ENCODE peak calls at places on chromosomes 2 and 18, in ten cellular contexts. I is NCI-H1105 treated with DMSO at 0.1 percent for 48 hours; F is chondrocyte; B is NCI-H1092 treated with DMSO at 0.1 percent for 48 hours; D is caudate nucleus; Y is activated naive CD4-positive, alpha-beta T cell treated with Interleukin-2 at 50 U/mL for 16 hours; W is head of caudate nucleus; G is A673; C is neural progenitor cell; R is pancreas. O is an unnamed sample.

GRCh38 chr2:207825958-207826330 is 56.2 kb upstream of the FZD5 start:
- DNase-seq in I (no peak), F (no peak), B (peak; percentile 13), D (no peak), Y (no peak), W (peak; percentile 35), G (no peak), C (no peak), R (no peak), O (no peak)

GRCh38 chr2:208607694-208608093 is 201.1 kb downstream of the PTH2R start:
- DNase-seq in I (peak; percentile 66), F (no peak), B (peak; percentile 72), D (no peak), Y (no peak), W (no peak), G (no peak), C (no peak), R (no peak), O (peak; percentile 33)

GRCh38 chr2:216195565-216195978 is 86.4 kb downstream of the XRCC5 start:
- DNase-seq in I (no peak), F (no peak), B (no peak), D (no peak), Y (peak; percentile 8), W (no peak), G (peak; percentile 15), C (no peak), R (no peak), O (no peak)

GRCh38 chr18:78948707-78949106 is 30.9 kb upstream of the SALL3 start:
- DNase-seq in I (no peak), F (no peak), B (no peak), D (no peak), Y (no peak), W (no peak), G (no peak), C (no peak), R (no peak), O (no peak)

GRCh38 chr2:132670104-132670960 is at the start of gene LYPD1:
- DNase-seq in I (peak; percentile 50), F (no peak), B (peak; percentile 37), D (peak; percentile 54), Y (no peak), W (peak; percentile 56), G (peak; percentile 67), C (peak; percentile 47), R (peak; percentile 42), O (peak; percentile 64)

GRCh38 chr2:239587836-239588235 is 187.0 kb upstream of the HDAC4 start:
- DNase-seq in I (no peak), F (no peak), B (no peak), D (no peak), Y (no peak), W (no peak), G (no peak), C (no peak), R (no peak), O (no peak)

GRCh38 chr2:156124458-156124857 is 208.1 kb downstream of the NR4A2 start:
- DNase-seq in I (no peak), F (no peak), B (no peak), D (no peak), Y (no peak), W (no peak), G (no peak), C (no peak), R (no peak), O (no peak)

GRCh38 chr2:44941551-44942234 is at the start of gene SIX3:
- DNase-seq in I (no peak), F (peak; percentile 60), B (peak; percentile 67), D (peak; percentile 55), Y (peak; percentile 40), W (peak; percentile 83), G (peak; percentile 72), C (peak; percentile 95), R (no peak), O (peak; percentile 64)

GRCh38 chr2:100213595-100213994 is 71.2 kb upstream of the AFF3 start:
- DNase-seq in I (no peak), F (no peak), B (no peak), D (no peak), Y (no peak), W (no peak), G (no peak), C (no peak), R (no peak), O (no peak)

GRCh38 chr18:37516361-37516853 is 49.2 kb downstream of the CELF4 start:
- DNase-seq in I (no peak), F (no peak), B (no peak), D (no peak), Y (no peak), W (no peak), G (no peak), C (no peak), R (no peak), O (no peak)

GRCh38 chr2:9189901-9190300 is 16.7 kb upstream of the ASAP2 start:
- DNase-seq in I (no peak), F (no peak), B (no peak), D (no peak), Y (no peak), W (no peak), G (no peak), C (no peak), R (no peak), O (no peak)

GRCh38 chr18:46160050-46160798 is 56.0 kb downstream of the HAUS1 start:
- DNase-seq in I (no peak), F (no peak), B (no peak), D (no peak), Y (no peak), W (no peak), G (no peak), C (no peak), R (no peak), O (peak; percentile 26)

GRCh38 chr2:12052771-12053170 is 306.3 kb downstream of the LPIN1 start:
- DNase-seq in I (no peak), F (no peak), B (no peak), D (no peak), Y (no peak), W (no peak), G (no peak), C (no peak), R (no peak), O (no peak)

GRCh38 chr2:204483497-204484164 is 61.6 kb upstream of the PARD3B start:
- DNase-seq in I (peak; percentile 64), F (no peak), B (peak; percentile 16), D (no peak), Y (no peak), W (no peak), G (peak; percentile 17), C (no peak), R (peak; percentile 22), O (peak; percentile 57)

GRCh38 chr2:223465793-223466192 is 136.4 kb downstream of the SCG2 start:
- DNase-seq in I (no peak), F (no peak), B (no peak), D (no peak), Y (no peak), W (no peak), G (peak; percentile 86), C (no peak), R (peak; percentile 38), O (no peak)

GRCh38 chr18:33459612-33460011 is 19.1 kb upstream of the CCDC178 start:
- DNase-seq in I (no peak), F (no peak), B (no peak), D (no peak), Y (no peak), W (no peak), G (no peak), C (no peak), R (no peak), O (no peak)

GRCh38 chr18:68215931-68216330 is 499.0 kb downstream of the TMX3 start:
- DNase-seq in I (no peak), F (no peak), B (no peak), D (no peak), Y (no peak), W (no peak), G (no peak), C (no peak), R (no peak), O (no peak)

GRCh38 chr2:143284087-143284675 is 155.0 kb downstream of the ARHGAP15 start:
- DNase-seq in I (no peak), F (no peak), B (no peak), D (no peak), Y (peak; percentile 30), W (no peak), G (peak; percentile 72), C (peak; percentile 75), R (no peak), O (peak; percentile 16)

GRCh38 chr2:37350917-37351316 is 6.5 kb downstream of the QPCT start:
- DNase-seq in I (no peak), F (no peak), B (no peak), D (no peak), Y (no peak), W (no peak), G (no peak), C (no peak), R (no peak), O (peak; percentile 69)

GRCh38 chr18:9428301-9428706 is 47.0 kb upstream of the RALBP1 start:
- DNase-seq in I (no peak), F (no peak), B (peak; percentile 17), D (no peak), Y (no peak), W (no peak), G (peak; percentile 23), C (no peak), R (no peak), O (peak; percentile 63)

GRCh38 chr2:69013123-69013836 is at the start of gene ANTXR1:
- DNase-seq in I (peak; percentile 83), F (peak; percentile 73), B (peak; percentile 71), D (peak; percentile 37), Y (peak; percentile 9), W (peak; percentile 62), G (peak; percentile 93), C (peak; percentile 82), R (peak; percentile 19), O (peak; percentile 77)

GRCh38 chr2:226078656-226079055 is 679.1 kb downstream of the NYAP2 start:
- DNase-seq in I (no peak), F (no peak), B (no peak), D (no peak), Y (no peak), W (no peak), G (no peak), C (no peak), R (no peak), O (no peak)

GRCh38 chr2:26033769-26034596 is at the start of gene RAB10:
- DNase-seq in I (peak; percentile 96), F (peak; percentile 99), B (peak; percentile 95), D (peak; percentile 98), Y (peak; percentile 100), W (peak; percentile 98), G (peak; percentile 99), C (peak; percentile 99), R (peak; percentile 98), O (peak; percentile 95)

GRCh38 chr2:25290811-25291510 is 50.8 kb downstream of the DNMT3A start:
- DNase-seq in I (peak; percentile 75), F (no peak), B (peak; percentile 72), D (no peak), Y (no peak), W (no peak), G (peak; percentile 66), C (no peak), R (no peak), O (peak; percentile 66)

GRCh38 chr2:16315458-16315835 is 350.2 kb downstream of the CYRIA start:
- DNase-seq in I (no peak), F (no peak), B (no peak), D (no peak), Y (no peak), W (no peak), G (no peak), C (no peak), R (no peak), O (no peak)

GRCh38 chr2:230981704-230982103 is 14.2 kb upstream of the SPATA3 start:
- DNase-seq in I (no peak), F (no peak), B (no peak), D (no peak), Y (peak; percentile 27), W (no peak), G (no peak), C (no peak), R (no peak), O (no peak)

GRCh38 chr2:49755777-49756176 is 601.5 kb upstream of the FSHR start:
- DNase-seq in I (no peak), F (no peak), B (no peak), D (no peak), Y (no peak), W (no peak), G (no peak), C (no peak), R (no peak), O (no peak)

GRCh38 chr2:66562337-66562685 is 127.4 kb downstream of the MEIS1 start:
- DNase-seq in I (no peak), F (no peak), B (no peak), D (no peak), Y (no peak), W (no peak), G (no peak), C (no peak), R (no peak), O (no peak)

O was measured in NCI-H510A treated with DMSO at 0.1 percent for 48 hours.